ENCODE peak calls at places on chromosome 3, in six cellular contexts. F is adipocyte, E is T follicular helper cell, W is ureter, U is GM06990, M is left cardiac atrium. P is an unnamed sample.

GRCh38 chr3:60890226-60890625 is 361.0 kb downstream of the FHIT start:
- DNase-seq in E (no peak), U (no peak), M (no peak), W (no peak), F (no peak), P (no peak)

GRCh38 chr3:139764069-139764905 is 86.5 kb upstream of the NMNAT3 start:
- DNase-seq in M (no peak), E (no peak), U (no peak), F (peak; percentile 19), W (no peak), P (no peak)

GRCh38 chr3:120693439-120694172 is 11.6 kb upstream of the HGD start:
- DNase-seq in U (no peak), M (no peak), F (peak; percentile 67), W (no peak), E (no peak), P (peak; percentile 77)

GRCh38 chr3:15300318-15301078 is 31.9 kb downstream of the SH3BP5 start:
- DNase-seq in E (no peak), F (peak; percentile 46), M (no peak), W (no peak), U (no peak), P (no peak)

GRCh38 chr3:123374016-123374415 is 74.9 kb downstream of the ADCY5 start:
- DNase-seq in E (no peak), W (no peak), F (no peak), M (no peak), U (no peak), P (no peak)

GRCh38 chr3:88235102-88235501 is 85.3 kb downstream of the C3orf38 start:
- DNase-seq in W (no peak), M (no peak), U (no peak), F (no peak), E (no peak), P (no peak)

GRCh38 chr3:172138792-172139507 is 99.6 kb downstream of the FNDC3B start:
- DNase-seq in M (peak; percentile 55), F (peak; percentile 51), U (peak; percentile 59), E (no peak), W (no peak), P (peak; percentile 95)

GRCh38 chr3:49785565-49786356 is 581 bp downstream of the IP6K1 start:
- DNase-seq in E (no peak), M (peak; percentile 55), W (no peak), U (no peak), F (peak; percentile 70), P (peak; percentile 15)

GRCh38 chr3:164806188-164806587 is 272.1 kb downstream of the SI start:
- DNase-seq in W (no peak), E (no peak), M (no peak), F (peak; percentile 55), U (no peak), P (peak; percentile 28)

GRCh38 chr3:36868614-36869436 is 76.0 kb downstream of the TRANK1 start:
- DNase-seq in M (peak; percentile 42), F (peak; percentile 79), E (peak; percentile 22), W (peak; percentile 63), U (no peak), P (peak; percentile 68)

GRCh38 chr3:59502806-59503205 is 453.0 kb upstream of the CFAP20DC start:
- DNase-seq in W (no peak), U (no peak), M (no peak), F (peak; percentile 81), E (no peak), P (no peak)

GRCh38 chr3:82100378-82100777 is 338.9 kb upstream of the GBE1 start:
- DNase-seq in W (no peak), U (no peak), F (peak; percentile 54), M (no peak), E (no peak), P (no peak)

GRCh38 chr3:181855825-181856224 is 144.1 kb downstream of the SOX2 start:
- DNase-seq in F (no peak), W (no peak), U (no peak), E (no peak), M (no peak), P (no peak)

GRCh38 chr3:63309780-63310179 is 31.7 kb downstream of the SYNPR start:
- DNase-seq in E (no peak), M (no peak), F (no peak), W (no peak), U (no peak), P (no peak)

GRCh38 chr3:130761730-130762311 is 15.2 kb upstream of the PIK3R4 start:
- DNase-seq in F (no peak), W (no peak), E (no peak), M (no peak), U (no peak), P (no peak)

GRCh38 chr3:109072208-109072607 is 45.7 kb downstream of the MORC1 start:
- DNase-seq in U (no peak), W (no peak), M (no peak), F (no peak), E (no peak), P (peak; percentile 27)

GRCh38 chr3:185365281-185366211 is 2.6 kb downstream of the MAP3K13 start:
- DNase-seq in E (no peak), M (no peak), W (peak; percentile 56), U (no peak), F (no peak), P (peak; percentile 48)

GRCh38 chr3:125126323-125126722 is 70.5 kb upstream of the HEG1 start:
- DNase-seq in U (no peak), M (no peak), W (no peak), F (no peak), E (no peak), P (no peak)

GRCh38 chr3:62159693-62160092 is 213.7 kb downstream of the FEZF2 start:
- DNase-seq in F (no peak), U (no peak), W (peak; percentile 74), M (peak; percentile 86), E (no peak), P (peak; percentile 33)

GRCh38 chr3:46107682-46108081 is 80.4 kb upstream of the XCR1 start:
- DNase-seq in M (no peak), F (no peak), U (no peak), W (no peak), E (no peak), P (no peak)

GRCh38 chr3:141553055-141553454 is 66.2 kb downstream of the RASA2 start:
- DNase-seq in M (no peak), F (no peak), E (no peak), U (no peak), W (no peak), P (no peak)

GRCh38 chr3:155386817-155387403 is 93.4 kb upstream of the STRIT1 start:
- DNase-seq in U (no peak), F (no peak), E (no peak), M (no peak), W (no peak), P (no peak)

GRCh38 chr3:47870702-47871255 is 67.8 kb downstream of the DHX30 start:
- DNase-seq in M (no peak), F (no peak), U (no peak), W (no peak), E (no peak), P (no peak)

GRCh38 chr3:14869877-14870563 is 51.3 kb downstream of the FGD5 start:
- DNase-seq in W (no peak), E (no peak), M (no peak), F (no peak), U (no peak), P (no peak)

GRCh38 chr3:11248596-11248995 is 23.6 kb upstream of the ATG7 start:
- DNase-seq in U (no peak), E (no peak), W (no peak), M (no peak), F (no peak), P (no peak)

GRCh38 chr3:173138031-173138430 is 3.0 kb downstream of the SPATA16 start:
- DNase-seq in M (no peak), F (no peak), W (no peak), E (no peak), U (no peak), P (no peak)

GRCh38 chr3:39927479-39927878 is 118.1 kb downstream of the MYRIP start:
- DNase-seq in U (no peak), M (no peak), F (no peak), W (no peak), E (no peak), P (peak; percentile 20)

P was measured in pons.